ENCODE peak calls at places on chromosomes 3 and 15, in seven cellular contexts. O is amygdala; P is SHP77; D is stimulated activated CD4-positive, alpha-beta T cell treated with anti-CD3 and anti-CD28 coated beads, Interleukin-15, amount 100 ng/mL, for 1 hour; E is Ammon's horn; L is astrocyte of the spinal cord; T is NCI-H2081. W is an unnamed sample.
A peak's percentile ranks its signal among the peaks of the same experiment; 100 is the strongest.

GRCh38 chr3:72307438-72308105 is 522.6 kb upstream of the PROK2 start:
- DNase-seq in O (no peak), E (no peak), D (no peak), T (no peak), L (peak; percentile 10), P (no peak), W (no peak)

GRCh38 chr3:11878837-11879236 is 32.2 kb upstream of the TAMM41 start:
- DNase-seq in T (no peak), D (no peak), P (no peak), O (no peak), L (no peak), E (no peak), W (no peak)

GRCh38 chr3:89957461-89957860 is 850.0 kb downstream of the EPHA3 start:
- DNase-seq in P (no peak), L (peak; percentile 44), E (no peak), D (no peak), O (no peak), T (no peak), W (no peak)

GRCh38 chr15:79339588-79340314 is 28.8 kb downstream of the TMED3 start:
- DNase-seq in E (peak; percentile 60), O (no peak), D (no peak), L (peak; percentile 68), P (peak; percentile 27), T (peak; percentile 8), W (peak; percentile 47)

GRCh38 chr3:48594431-48595049 is 589 bp downstream of the COL7A1 start:
- DNase-seq in P (no peak), D (no peak), E (no peak), L (no peak), O (no peak), T (no peak), W (no peak)

GRCh38 chr15:48541659-48542334 is 103.7 kb downstream of the FBN1 start:
- DNase-seq in P (no peak), T (no peak), O (no peak), D (no peak), E (peak; percentile 37), L (peak; percentile 88), W (no peak)

GRCh38 chr3:149589332-149589731 is 68.5 kb downstream of the WWTR1 start:
- DNase-seq in O (no peak), E (no peak), P (no peak), T (peak; percentile 8), D (no peak), L (peak; percentile 83), W (no peak)

GRCh38 chr15:71601038-71601869 is 209.1 kb upstream of the NR2E3 start:
- DNase-seq in T (no peak), E (no peak), L (no peak), P (no peak), O (no peak), D (no peak), W (no peak)

GRCh38 chr3:189699873-189700272 is 68.7 kb downstream of the TP63 start:
- DNase-seq in P (no peak), D (no peak), O (no peak), L (no peak), E (no peak), T (no peak), W (no peak)

GRCh38 chr15:35545316-35545824 is 595 bp downstream of the DPH6 start:
- DNase-seq in D (peak; percentile 1), O (no peak), E (peak; percentile 52), T (no peak), P (peak; percentile 17), L (peak; percentile 69), W (peak; percentile 4)

GRCh38 chr3:194103475-194103874 is 32.5 kb upstream of the HES1 start:
- DNase-seq in D (no peak), O (no peak), L (no peak), T (no peak), P (no peak), E (no peak), W (peak; percentile 77)